ENCODE peak calls at places on chromosomes 3 and 15, in four cellular contexts. J, T, Z and M are unnamed samples. For H3K4me1 and H3K9me3, the result is how much of the 10 kb centered on the place peaks cover.

GRCh38 chr3:71688121-71688520 is 37.1 kb downstream of the EIF4E3 start:
- DNase-seq in T (no peak), Z (peak), J (no peak), M (no peak)

GRCh38 chr3:136752046-136752326 is 192 bp downstream of the STAG1 start:
- DNase-seq in Z (no peak), T (no peak), J (no peak), M (no peak)

GRCh38 chr3:65483475-65483874 is 555.2 kb downstream of the MAGI1 start:
- DNase-seq in Z (no peak), T (peak), J (peak), M (peak)

GRCh38 chr3:79994397-79994796 is 226.6 kb upstream of the ROBO1 start:
- DNase-seq in T (no peak), J (no peak), Z (no peak), M (no peak)

GRCh38 chr15:74482661-74483060 is 21.7 kb upstream of the UBL7 start:
- DNase-seq in J (no peak), T (no peak), Z (no peak), M (no peak)

GRCh38 chr3:196162679-196163078 is 48.5 kb downstream of the ZDHHC19 start:
- DNase-seq in T (no peak), J (no peak), Z (no peak), M (peak)

GRCh38 chr3:159775372-159775961 is 213.2 kb upstream of the IL12A start:
- DNase-seq in T (no peak), Z (peak), J (no peak), M (no peak)

GRCh38 chr3:194312743-194313281 is 38.3 kb downstream of the CPN2 start:
- DNase-seq in Z (peak), J (peak), T (no peak), M (no peak)

GRCh38 chr3:122936335-122936734 is 91.2 kb downstream of the SEMA5B start:
- DNase-seq in Z (no peak), T (no peak), J (no peak), M (no peak)

GRCh38 chr15:90101130-90101968 is 919 bp downstream of the IDH2 start:
- DNase-seq in J (peak), Z (peak), T (peak), M (peak)

GRCh38 chr3:112871735-112872134 is 25.1 kb upstream of the CD200R1L start:
- DNase-seq in J (no peak), Z (no peak), T (no peak), M (no peak)

GRCh38 chr15:96107922-96108321 is 222.6 kb upstream of the NR2F2 start:
- DNase-seq in T (no peak), Z (no peak), J (no peak), M (no peak)

GRCh38 chr15:31461375-31461774 is 134.7 kb downstream of the KLF13 start:
- DNase-seq in T (no peak), J (peak), Z (no peak), M (no peak)

GRCh38 chr15:80929225-80929624 is 60.4 kb downstream of the MESD start:
- DNase-seq in T (no peak), J (no peak), Z (peak), M (no peak)

GRCh38 chr15:39411102-39411989 is 169.5 kb upstream of the THBS1 start:
- DNase-seq in T (no peak), Z (no peak), J (no peak), M (no peak)

GRCh38 chr15:44137750-44138149 is 57.3 kb downstream of the FRMD5 start:
- DNase-seq in Z (no peak), T (no peak), J (no peak), M (no peak)

GRCh38 chr3:184142199-184142598 is 7.0 kb downstream of the EIF2B5 start:
- DNase-seq in J (no peak), Z (no peak), T (no peak), M (no peak)

GRCh38 chr15:90813796-90814192 is 54.6 kb upstream of the FURIN start:
- DNase-seq in J (no peak), Z (no peak), T (no peak), M (no peak)

GRCh38 chr3:97884724-97885123 is 62.9 kb downstream of the CRYBG3 start:
- DNase-seq in T (no peak), J (no peak), Z (no peak), M (no peak)

GRCh38 chr3:109642042-109642441 is 304.7 kb upstream of the DPPA4 start:
- DNase-seq in T (no peak), J (no peak), Z (no peak), M (no peak)

GRCh38 chr3:138947303-138948121 is 495 bp downstream of the FOXL2NB start:
- DNase-seq in T (no peak), Z (no peak), J (no peak), M (no peak)

GRCh38 chr3:187522890-187523289 is 147.3 kb downstream of the SST start:
- DNase-seq in J (no peak), T (no peak), Z (no peak), M (no peak)

GRCh38 chr3:126773783-126774182 is 69.7 kb downstream of the CHCHD6 start:
- DNase-seq in Z (no peak), T (no peak), J (no peak), M (no peak)

DNA sequence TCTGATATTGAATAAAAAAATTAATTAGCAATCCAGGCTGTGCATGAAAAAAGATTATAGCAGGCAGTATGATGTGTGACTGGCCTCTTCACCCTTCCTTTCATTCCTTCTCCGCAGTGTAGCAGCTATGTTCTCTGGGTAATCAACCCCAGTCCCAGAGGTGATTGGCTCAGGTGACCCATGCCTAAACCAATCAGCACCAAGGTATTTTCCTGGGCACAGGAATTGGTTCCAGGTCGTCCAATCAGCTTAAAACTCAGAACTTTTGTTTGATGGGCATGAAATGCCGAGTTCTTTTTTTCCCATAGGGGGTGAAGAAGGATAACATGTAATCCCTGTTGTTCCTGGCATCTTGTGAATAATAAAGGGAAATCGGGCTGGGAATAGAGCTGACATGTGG is 5.8 kb upstream of the BNC1 start:
- DNase-seq in J (no peak), T (no peak), Z (no peak), M (no peak)
- H3K4me1 ChIP-seq in J (under half), T (under half), Z (under half), M (under half)

DNA sequence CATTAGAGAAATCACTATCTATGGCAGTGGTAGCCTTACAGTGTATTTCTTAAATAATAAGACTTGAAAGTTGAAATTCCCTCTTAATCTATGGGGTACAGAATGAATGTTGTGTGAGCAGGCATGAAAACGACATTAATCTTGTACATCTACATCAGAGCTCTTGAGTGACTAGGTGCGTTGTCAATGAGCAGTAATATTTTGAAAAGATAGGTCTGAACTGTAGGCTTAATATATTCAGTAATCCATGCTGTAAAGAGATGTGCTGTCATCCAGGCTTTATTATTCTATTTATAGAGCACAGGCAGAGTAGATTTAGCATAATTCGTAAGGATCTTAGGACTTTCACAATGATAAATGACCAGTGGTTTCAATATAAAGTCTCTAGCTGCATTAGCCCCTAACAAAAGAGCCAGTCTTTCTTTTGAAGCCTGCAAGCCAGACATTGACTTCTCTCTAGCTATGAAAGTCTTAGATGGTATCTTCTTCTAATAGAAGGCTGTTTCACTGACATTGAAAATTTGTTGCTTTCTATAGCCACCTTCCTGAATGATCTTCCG is 43.0 kb downstream of the NLGN1 start:
- DNase-seq in T (no peak), J (no peak), Z (no peak), M (no peak)
- H3K27ac ChIP-seq in T (no peak), J (no peak), Z (no peak), M (no peak)

DNA sequence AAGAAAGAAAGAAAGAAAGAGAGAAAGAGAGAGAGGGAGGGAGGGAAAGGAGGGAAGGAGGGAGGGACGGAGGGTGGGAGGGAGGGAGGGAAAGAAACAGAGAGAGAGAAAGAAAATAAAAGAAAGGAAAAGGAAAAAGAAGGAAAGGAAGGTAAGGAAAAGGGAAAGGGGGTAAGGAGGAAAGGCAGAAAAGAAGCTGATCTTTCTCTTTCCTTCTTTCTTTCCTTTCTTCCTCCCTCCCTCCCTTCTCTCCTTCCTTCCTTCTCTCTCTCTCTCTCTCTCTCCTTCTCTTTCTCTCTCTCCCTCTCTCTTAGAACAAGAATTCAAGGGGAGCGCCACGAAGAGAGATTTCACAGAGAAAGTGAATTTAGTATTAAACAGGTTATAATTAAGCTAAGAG is 25.8 kb upstream of the TMCC1 start:
- DNase-seq in T (no peak), J (no peak), Z (no peak), M (no peak)
- H3K9me3 ChIP-seq in T (under half), J (under half), Z (half or more), M (under half)

GRCh38 chr3:13268120-13268519 is 152.0 kb downstream of the NUP210 start:
- DNase-seq in T (no peak), Z (no peak), J (no peak), M (no peak)

GRCh38 chr3:13269711-13270378 is 150.3 kb downstream of the NUP210 start:
- DNase-seq in Z (no peak), T (no peak), J (peak), M (no peak)

GRCh38 chr3:13267348-13267659 is 152.8 kb downstream of the NUP210 start:
- DNase-seq in Z (no peak), T (no peak), J (no peak), M (no peak)

GRCh38 chr3:13266651-13267347 is 153.3 kb downstream of the NUP210 start:
- DNase-seq in Z (no peak), T (no peak), J (peak), M (no peak)

GRCh38 chr3:13268961-13269391 is 151.1 kb downstream of the NUP210 start:
- DNase-seq in Z (no peak), J (peak), T (no peak), M (no peak)
- H3K4me1 ChIP-seq in Z (under half), J (under half), T (under half), M (under half)

GRCh38 chr3:192082733-192083660 is 622.0 kb downstream of the PYDC2 start:
- DNase-seq in T (no peak), Z (no peak), J (no peak), M (no peak)

GRCh38 chr3:192079098-192079497 is 618.1 kb downstream of the PYDC2 start:
- DNase-seq in J (no peak), T (no peak), Z (no peak), M (no peak)

GRCh38 chr3:192077795-192078497 is 617.0 kb downstream of the PYDC2 start:
- DNase-seq in J (no peak), T (no peak), Z (no peak), M (no peak)

DNA sequence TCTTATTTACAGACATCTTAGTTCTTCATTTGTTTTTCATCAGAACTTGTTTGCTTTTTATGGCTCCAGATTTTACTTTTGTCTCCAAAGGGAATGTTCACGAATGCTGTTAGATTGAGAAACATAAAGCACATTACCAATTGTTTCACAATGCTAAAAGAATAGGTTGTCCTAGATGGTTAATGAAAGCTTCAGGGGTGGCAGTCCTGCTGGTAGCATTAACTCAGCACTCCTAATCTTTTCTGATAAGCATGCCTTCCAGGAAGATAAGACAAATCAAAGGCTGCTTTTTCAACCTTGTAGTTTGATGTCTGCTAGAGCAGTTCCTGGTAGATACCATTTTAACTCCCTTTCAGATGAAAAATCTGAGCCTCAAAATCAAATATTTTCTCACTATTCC is 619.4 kb downstream of the PYDC2 start:
- DNase-seq in T (no peak), J (no peak), Z (no peak), M (no peak)
- H3K27ac ChIP-seq in T (no peak), J (no peak), Z (no peak), M (no peak)

GRCh38 chr3:133469140-133469731 is 69.4 kb downstream of the BFSP2 start:
- DNase-seq in J (no peak), T (no peak), Z (peak), M (no peak)
- H3K9me3 ChIP-seq in J (under half), T (under half), Z (under half), M (under half)